ENCODE peak calls at places on chromosomes 13 and 19, in seven cellular contexts. One of them, this sample, is unnamed.

GRCh38 chr13:68081051-68081450 is 850.9 kb upstream of the PCDH9 start:
- DNase-seq in SK-N-SH: no peak
- DNase-seq in HepG2: no peak
- DNase-seq in HCT116: no peak
- DNase-seq in K562: no peak
- DNase-seq in GM12878: no peak
- DNase-seq in H1: no peak
- DNase-seq in this sample: no peak

GRCh38 chr19:21084343-21084742 is 2.3 kb downstream of the ZNF714 start:
- DNase-seq in GM12878: peak; percentile 12
- DNase-seq in H1: no peak
- DNase-seq in HCT116: no peak
- DNase-seq in K562: no peak
- DNase-seq in HepG2: no peak
- DNase-seq in SK-N-SH: no peak
- DNase-seq in this sample: no peak

GRCh38 chr13:33109319-33109718 is 93.1 kb downstream of the KL start:
- DNase-seq in HCT116: no peak
- DNase-seq in K562: no peak
- DNase-seq in GM12878: no peak
- DNase-seq in SK-N-SH: no peak
- DNase-seq in H1: no peak
- DNase-seq in HepG2: no peak
- DNase-seq in this sample: no peak

GRCh38 chr13:33752631-33753030 is 65.3 kb upstream of the RFC3 start:
- DNase-seq in H1: no peak
- DNase-seq in HepG2: no peak
- DNase-seq in SK-N-SH: no peak
- DNase-seq in GM12878: no peak
- DNase-seq in HCT116: no peak
- DNase-seq in K562: no peak
- DNase-seq in this sample: no peak

GRCh38 chr19:39409886-39410619 is 2.4 kb upstream of the PLEKHG2 start:
- DNase-seq in HepG2: peak; percentile 25
- DNase-seq in K562: peak; percentile 43
- DNase-seq in H1: peak; percentile 67
- DNase-seq in SK-N-SH: peak; percentile 73
- DNase-seq in GM12878: no peak
- DNase-seq in HCT116: peak; percentile 54
- DNase-seq in this sample: peak; percentile 68

GRCh38 chr13:96532804-96533203 is 442.9 kb downstream of the HS6ST3 start:
- DNase-seq in H1: no peak
- DNase-seq in K562: no peak
- DNase-seq in GM12878: no peak
- DNase-seq in HepG2: no peak
- DNase-seq in HCT116: no peak
- DNase-seq in SK-N-SH: no peak
- DNase-seq in this sample: no peak

GRCh38 chr19:52286256-52286655 is 10.7 kb upstream of the ZNF480 start:
- DNase-seq in GM12878: no peak
- DNase-seq in SK-N-SH: no peak
- DNase-seq in K562: no peak
- DNase-seq in HepG2: no peak
- DNase-seq in H1: no peak
- DNase-seq in HCT116: no peak
- DNase-seq in this sample: no peak

GRCh38 chr13:98214707-98215106 is 37.6 kb upstream of the RNF113B start:
- DNase-seq in H1: no peak
- DNase-seq in GM12878: no peak
- DNase-seq in HCT116: peak; percentile 6
- DNase-seq in SK-N-SH: no peak
- DNase-seq in HepG2: no peak
- DNase-seq in K562: no peak
- DNase-seq in this sample: no peak

GRCh38 chr13:114088863-114089262 is 43.6 kb downstream of the RASA3 start:
- DNase-seq in H1: no peak
- DNase-seq in HCT116: no peak
- DNase-seq in HepG2: no peak
- DNase-seq in SK-N-SH: no peak
- DNase-seq in GM12878: no peak
- DNase-seq in K562: no peak
- DNase-seq in this sample: no peak

GRCh38 chr13:85521586-85521985 is 277.6 kb downstream of the SLITRK6 start:
- DNase-seq in HepG2: no peak
- DNase-seq in GM12878: no peak
- DNase-seq in H1: no peak
- DNase-seq in SK-N-SH: no peak
- DNase-seq in K562: no peak
- DNase-seq in HCT116: no peak
- DNase-seq in this sample: no peak

GRCh38 chr19:10510301-10510802 is 6.9 kb downstream of the S1PR5 start:
- DNase-seq in K562: peak; percentile 70
- DNase-seq in H1: peak; percentile 98
- DNase-seq in SK-N-SH: peak; percentile 81
- DNase-seq in GM12878: no peak
- DNase-seq in HepG2: peak; percentile 25
- DNase-seq in HCT116: no peak
- DNase-seq in this sample: no peak

GRCh38 chr19:4456843-4457653 is 546 bp downstream of the UBXN6 start:
- DNase-seq in HCT116: no peak
- DNase-seq in H1: peak; percentile 78
- DNase-seq in K562: peak; percentile 91
- DNase-seq in HepG2: no peak
- DNase-seq in GM12878: no peak
- DNase-seq in SK-N-SH: peak; percentile 98
- DNase-seq in this sample: peak; percentile 55

DNA sequence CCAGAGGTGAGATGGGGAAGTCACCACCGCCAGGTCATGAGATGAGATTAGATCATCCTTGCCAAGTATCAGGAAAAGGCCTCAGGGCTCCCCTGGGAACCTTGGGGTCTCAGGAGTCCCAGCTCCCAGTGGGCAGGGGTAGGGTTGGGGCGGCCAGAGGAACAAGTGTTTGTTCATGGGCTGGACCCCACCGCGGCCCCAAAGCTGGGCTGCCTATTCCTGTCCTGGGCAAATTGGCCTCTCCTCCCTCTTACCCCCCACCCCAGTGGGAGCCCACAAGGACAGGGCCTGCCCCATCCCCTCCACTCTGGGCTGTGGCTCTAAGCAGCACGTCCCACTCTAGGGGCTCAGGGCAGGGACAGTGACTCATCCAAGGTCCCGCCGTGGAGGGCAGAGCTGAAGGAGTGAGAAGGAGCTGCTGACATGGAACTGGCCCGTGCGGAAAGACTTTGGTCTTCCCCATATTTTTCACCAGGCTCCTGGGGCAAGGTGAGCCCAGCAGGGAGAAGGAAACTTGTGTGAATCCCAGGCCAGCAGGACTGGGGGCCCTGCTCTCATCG is 4.0 kb upstream of the HCN2 start:
- DNase-seq in HepG2: no peak
- DNase-seq in HCT116: no peak
- DNase-seq in K562: no peak
- DNase-seq in H1: no peak
- DNase-seq in SK-N-SH: no peak
- DNase-seq in GM12878: no peak
- DNase-seq in this sample: no peak
- TF ChIP-seq MAX in HepG2: no peak
- TF ChIP-seq MAX in HCT116: no peak
- TF ChIP-seq MAX in K562: no peak
- TF ChIP-seq MAX in H1: no peak
- TF ChIP-seq MAX in SK-N-SH: no peak
- TF ChIP-seq MAX in GM12878: no peak
- TF ChIP-seq MAX in this sample: no peak

GRCh38 chr19:17086129-17086528 is 10.6 kb downstream of the MYO9B start:
- DNase-seq in SK-N-SH: no peak
- DNase-seq in HCT116: no peak
- DNase-seq in HepG2: no peak
- DNase-seq in GM12878: no peak
- DNase-seq in H1: no peak
- DNase-seq in K562: no peak
- DNase-seq in this sample: no peak

GRCh38 chr19:17089238-17089637 is 13.7 kb downstream of the MYO9B start:
- DNase-seq in HepG2: no peak
- DNase-seq in K562: no peak
- DNase-seq in H1: no peak
- DNase-seq in HCT116: no peak
- DNase-seq in GM12878: no peak
- DNase-seq in SK-N-SH: no peak
- DNase-seq in this sample: no peak

GRCh38 chr19:17090501-17091074 is 15.0 kb downstream of the MYO9B start:
- DNase-seq in H1: no peak
- DNase-seq in HCT116: no peak
- DNase-seq in K562: no peak
- DNase-seq in SK-N-SH: no peak
- DNase-seq in GM12878: no peak
- DNase-seq in HepG2: no peak
- DNase-seq in this sample: no peak

GRCh38 chr19:17088552-17088951 is 13.0 kb downstream of the MYO9B start:
- DNase-seq in HCT116: no peak
- DNase-seq in GM12878: no peak
- DNase-seq in K562: no peak
- DNase-seq in HepG2: no peak
- DNase-seq in H1: no peak
- DNase-seq in SK-N-SH: no peak
- DNase-seq in this sample: no peak

DNA sequence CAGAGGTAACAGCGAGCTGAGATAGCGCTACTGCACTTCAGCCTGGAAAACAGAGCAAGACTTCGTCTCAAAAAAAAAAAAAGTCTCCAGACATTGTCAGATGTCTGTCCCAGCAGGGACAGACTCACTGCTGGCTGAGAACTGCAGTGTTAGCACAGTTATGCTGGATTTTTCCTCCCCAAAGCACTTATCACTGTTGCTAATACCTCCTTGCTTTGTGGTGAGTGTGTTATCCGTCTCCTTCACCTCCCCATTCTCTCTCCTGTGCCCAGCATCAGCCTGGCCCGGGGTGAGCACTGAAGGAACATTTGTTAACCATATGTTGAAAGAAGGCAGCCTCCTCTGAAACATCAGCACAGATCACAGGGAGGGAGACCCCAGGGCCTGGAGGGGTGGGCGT is 11.2 kb downstream of the MYO9B start:
- DNase-seq in HCT116: no peak
- DNase-seq in GM12878: no peak
- DNase-seq in H1: no peak
- DNase-seq in HepG2: no peak
- DNase-seq in SK-N-SH: no peak
- DNase-seq in K562: no peak
- DNase-seq in this sample: no peak
- H3K9ac ChIP-seq in HCT116: no peak overlapping the region
- H3K9ac ChIP-seq in GM12878: no peak overlapping the region
- H3K9ac ChIP-seq in H1: no peak overlapping the region
- H3K9ac ChIP-seq in HepG2: no peak overlapping the region
- H3K9ac ChIP-seq in SK-N-SH: no peak overlapping the region
- H3K9ac ChIP-seq in K562: no peak overlapping the region
- H3K9ac ChIP-seq in this sample: no peak overlapping the region

DNA sequence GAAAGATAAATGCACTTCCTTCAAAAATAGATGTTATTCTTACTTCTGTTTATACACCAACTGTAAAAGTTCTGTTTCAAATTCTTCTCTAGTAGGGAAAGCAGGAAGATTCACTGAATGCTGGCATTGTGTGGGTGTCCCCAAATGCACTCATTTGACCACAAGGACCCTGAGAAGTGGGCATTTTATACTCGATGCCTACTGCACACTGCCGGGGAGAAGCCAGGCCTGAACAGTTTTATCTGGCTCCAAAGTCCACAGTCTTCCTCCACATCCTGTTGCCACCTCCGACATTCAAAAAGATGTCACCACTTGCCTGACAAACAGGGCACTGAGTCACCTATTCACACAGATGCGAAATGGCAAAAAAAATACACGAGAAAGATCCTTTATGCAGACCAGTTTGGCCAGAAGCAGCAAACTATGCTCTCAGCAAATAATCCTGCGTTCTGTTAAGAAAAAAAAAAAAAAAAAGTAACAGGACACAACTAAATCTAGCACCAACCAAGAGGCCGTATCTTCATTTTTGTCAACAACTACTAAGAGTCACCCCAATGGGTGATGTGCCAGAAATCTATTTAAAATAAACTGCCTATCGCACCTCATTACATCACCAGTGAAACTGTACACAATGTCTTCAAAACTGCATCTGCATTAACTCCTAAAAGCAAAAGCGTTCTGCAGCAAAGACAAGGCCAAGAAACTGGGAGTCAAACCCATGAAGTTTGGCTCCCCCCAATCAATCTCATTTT is 6.2 kb downstream of the ZC3H4 start:
- DNase-seq in SK-N-SH: no peak
- DNase-seq in HepG2: peak; percentile 93
- DNase-seq in K562: peak; percentile 2
- DNase-seq in HCT116: no peak
- DNase-seq in H1: no peak
- DNase-seq in GM12878: no peak
- DNase-seq in this sample: peak; percentile 57
- TF ChIP-seq MAX in SK-N-SH: no peak
- TF ChIP-seq MAX in HepG2: no peak
- TF ChIP-seq MAX in K562: no peak
- TF ChIP-seq MAX in HCT116: no peak
- TF ChIP-seq MAX in H1: no peak
- TF ChIP-seq MAX in GM12878: no peak
- TF ChIP-seq MAX in this sample: no peak

DNA sequence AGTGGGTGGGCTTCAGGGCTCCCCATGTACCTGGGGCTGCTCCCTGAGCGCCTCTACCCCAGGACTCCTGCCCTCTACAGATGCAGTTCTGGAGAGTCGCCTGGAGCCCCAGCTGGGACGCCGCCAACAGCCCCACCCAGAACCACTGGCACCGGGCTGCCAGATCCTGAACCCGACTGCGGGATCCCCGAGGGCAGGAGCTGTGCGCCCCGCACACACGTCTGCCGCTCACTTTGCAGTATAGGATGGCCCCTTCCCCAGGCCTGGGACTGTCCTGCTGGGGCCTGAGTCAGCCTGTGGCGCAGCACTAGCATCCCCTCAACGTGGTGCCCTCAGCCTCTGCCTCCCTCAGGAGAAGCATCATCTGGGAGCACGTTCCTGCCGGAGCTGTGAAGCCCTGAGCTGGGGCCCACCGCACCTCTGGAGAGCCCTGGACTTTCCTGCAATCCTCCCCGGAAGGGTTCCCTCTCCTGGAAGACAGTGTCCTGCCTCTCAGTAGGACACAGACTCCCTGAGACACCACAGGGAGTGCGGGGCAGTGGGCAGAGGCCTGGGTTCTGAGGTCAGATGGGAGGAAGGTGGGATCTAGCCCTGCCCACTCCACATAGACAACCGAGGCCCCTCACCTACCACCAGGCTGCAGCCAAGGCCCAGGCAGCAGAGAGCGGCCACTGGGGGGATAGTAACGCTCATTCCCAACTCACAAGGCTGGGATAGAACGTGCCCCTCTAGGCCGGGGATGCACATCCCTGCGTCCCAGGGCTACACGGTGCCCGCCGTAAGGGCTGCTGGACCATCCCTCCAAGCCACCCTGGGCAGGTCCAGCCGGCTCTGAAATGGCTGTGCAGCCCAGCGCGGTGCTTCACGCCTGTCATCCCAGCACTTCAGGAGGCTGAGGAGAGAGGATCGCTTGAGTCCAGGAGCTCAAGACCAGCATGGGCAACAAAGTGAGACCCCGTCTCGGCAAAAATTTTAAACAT is 3.5 kb downstream of the REXO1 start:
- DNase-seq in HepG2: no peak
- DNase-seq in H1: no peak
- DNase-seq in K562: no peak
- DNase-seq in HCT116: no peak
- DNase-seq in GM12878: no peak
- DNase-seq in SK-N-SH: no peak
- DNase-seq in this sample: no peak
- H3K9ac ChIP-seq in HepG2: no peak overlapping the region
- H3K9ac ChIP-seq in H1: no peak overlapping the region
- H3K9ac ChIP-seq in K562: peak overlapping the region; percentile 28
- H3K9ac ChIP-seq in HCT116: no peak overlapping the region
- H3K9ac ChIP-seq in GM12878: no peak overlapping the region
- H3K9ac ChIP-seq in SK-N-SH: no peak overlapping the region
- H3K9ac ChIP-seq in this sample: no peak overlapping the region

This sample was measured in endothelial cell of umbilical vein.